ENCODE peak calls at places on chromosome 1, in nine cellular contexts. G is GM12891, L is amygdala, D is SW480, T is GM04504, C is D341Med, O is tibial nerve, Q is left cardiac atrium, Y is sigmoid colon. E is an unnamed sample.

GRCh38 chr1:96259399-96259798 is 462.2 kb upstream of the PTBP2 start:
- DNase-seq in G (no peak), L (no peak), D (no peak), T (no peak), C (peak), O (no peak), Q (no peak), Y (no peak), E (no peak)

GRCh38 chr1:206757524-206758266 is 12.9 kb upstream of the IL19 start:
- DNase-seq in G (no peak), L (no peak), D (no peak), T (no peak), C (no peak), O (no peak), Q (no peak), Y (no peak), E (no peak)

GRCh38 chr1:53133261-53134041 is 9.0 kb downstream of the SLC1A7 start:
- DNase-seq in G (no peak), L (no peak), D (no peak), T (no peak), C (no peak), O (no peak), Q (no peak), Y (no peak), E (peak)

GRCh38 chr1:68111804-68112436 is 61.5 kb upstream of the DIRAS3 start:
- DNase-seq in G (no peak), L (peak), D (peak), T (peak), C (peak), O (peak), Q (peak), Y (peak), E (peak)

GRCh38 chr1:229342902-229343587 is at the start of gene CCSAP:
- DNase-seq in G (peak), L (peak), D (peak), T (no peak), C (peak), O (peak), Q (peak), Y (peak), E (peak)

GRCh38 chr1:1989759-1990158 is 13.8 kb downstream of the CFAP74 start:
- DNase-seq in G (no peak), L (no peak), D (no peak), T (peak), C (no peak), O (no peak), Q (no peak), Y (no peak), E (no peak)

GRCh38 chr1:1086911-1087341 is 12.8 kb upstream of the RNF223 start:
- DNase-seq in G (no peak), L (no peak), D (no peak), T (no peak), C (peak), O (no peak), Q (no peak), Y (no peak), E (no peak)

GRCh38 chr1:171351961-171352360 is 38.0 kb downstream of the FMO4 start:
- DNase-seq in G (no peak), L (no peak), D (no peak), T (no peak), C (no peak), O (no peak), Q (no peak), Y (no peak), E (no peak)

GRCh38 chr1:6832789-6833188 is 47.5 kb downstream of the CAMTA1 start:
- DNase-seq in G (no peak), L (no peak), D (no peak), T (no peak), C (no peak), O (no peak), Q (no peak), Y (no peak), E (no peak)

GRCh38 chr1:94727846-94728715 is 92.1 kb upstream of the SLC44A3 start:
- DNase-seq in G (no peak), L (no peak), D (peak), T (no peak), C (no peak), O (no peak), Q (no peak), Y (no peak), E (no peak)